ENCODE peak calls at places on chromosomes 13 and 19, in four cellular contexts. K is GM12891; P is activated CD4-positive, alpha-beta T cell treated with anti-CD3 and anti-CD28 coated beads for 48 hours; E is KG1. W is an unnamed sample.

GRCh38 chr13:110525328-110526319 is 35.9 kb downstream of the RAB20 start:
- DNase-seq in P (peak; percentile 10), E (no peak), K (peak; percentile 63), W (no peak)

GRCh38 chr13:39765801-39766463 is 110.5 kb downstream of the COG6 start:
- DNase-seq in E (no peak), K (no peak), P (peak; percentile 50), W (no peak)

GRCh38 chr19:35704218-35704617 is at the start of gene ZBTB32:
- DNase-seq in E (no peak), P (peak; percentile 58), K (no peak), W (no peak)

GRCh38 chr19:2290441-2291184 is 8.6 kb upstream of the PEAK3 start:
- DNase-seq in P (no peak), K (no peak), E (no peak), W (no peak)

GRCh38 chr19:3403489-3404323 is 37.3 kb downstream of the NFIC start:
- DNase-seq in E (no peak), P (no peak), K (no peak), W (no peak)

GRCh38 chr13:81058916-81059290 is 718.0 kb upstream of the SPRY2 start:
- DNase-seq in P (no peak), E (no peak), K (no peak), W (no peak)

GRCh38 chr19:4518345-4519171 is at the start of gene PLIN4:
- DNase-seq in K (no peak), P (no peak), E (no peak), W (peak; percentile 59)

GRCh38 chr19:49061445-49061844 is 3.2 kb downstream of the NTF4 start:
- DNase-seq in E (no peak), K (no peak), P (no peak), W (no peak)

GRCh38 chr13:113411216-113412023 is 41.9 kb downstream of the ADPRHL1 start:
- DNase-seq in E (no peak), P (no peak), K (no peak), W (no peak)

GRCh38 chr19:57747472-57747807 is 825 bp downstream of the ZNF776 start:
- DNase-seq in K (no peak), P (no peak), E (no peak), W (no peak)

GRCh38 chr19:18636183-18636968 is 452 bp upstream of the KLHL26 start:
- DNase-seq in E (peak; percentile 88), P (peak; percentile 100), K (peak; percentile 96), W (peak; percentile 97)

W was measured in HL-60.